ENCODE peak calls at places on chromosomes 5 and 9, in five cellular contexts. Q, F, U, X and S are unnamed samples.

GRCh38 chr5:137733922-137734695 is 1.8 kb downstream of the KLHL3 start:
- DNase-seq in Q (no peak), F (no peak), U (no peak), X (no peak), S (peak)

GRCh38 chr9:116100711-116101111 is 52.9 kb upstream of the PAPPA start:
- DNase-seq in Q (no peak), F (no peak), U (no peak), X (no peak), S (peak)

GRCh38 chr5:39062530-39062929 is 11.7 kb downstream of the RICTOR start:
- DNase-seq in Q (no peak), F (no peak), U (no peak), X (no peak), S (no peak)

GRCh38 chr5:176490291-176490690 is 42.1 kb downstream of the FAF2 start:
- DNase-seq in Q (no peak), F (no peak), U (no peak), X (no peak), S (no peak)

GRCh38 chr5:142627371-142628217 is 58.3 kb downstream of the FGF1 start:
- DNase-seq in Q (no peak), F (no peak), U (no peak), X (no peak), S (no peak)

GRCh38 chr9:12933957-12934356 is 159.1 kb downstream of the LURAP1L start:
- DNase-seq in Q (no peak), F (no peak), U (no peak), X (no peak), S (peak)

GRCh38 chr9:92954078-92954861 is 6.9 kb downstream of the FGD3 start:
- DNase-seq in Q (peak), F (no peak), U (peak), X (no peak), S (peak)

GRCh38 chr9:99824378-99825157 is 2.9 kb downstream of the NR4A3 start:
- DNase-seq in Q (peak), F (peak), U (peak), X (peak), S (peak)

GRCh38 chr5:140240987-140241706 is 61.8 kb downstream of the PFDN1 start:
- DNase-seq in Q (no peak), F (peak), U (peak), X (peak), S (peak)

GRCh38 chr5:128682669-128683068 is 144.6 kb upstream of the FBN2 start:
- DNase-seq in Q (no peak), F (no peak), U (no peak), X (no peak), S (no peak)

GRCh38 chr5:81310402-81311063 is 9.1 kb downstream of the ZCCHC9 start:
- DNase-seq in Q (no peak), F (no peak), U (no peak), X (no peak), S (no peak)

GRCh38 chr9:4175846-4176245 is 124.0 kb downstream of the GLIS3 start:
- DNase-seq in Q (no peak), F (no peak), U (no peak), X (no peak), S (no peak)

GRCh38 chr9:7315746-7316457 is 483.7 kb downstream of the DMAC1 start:
- DNase-seq in Q (no peak), F (no peak), U (no peak), X (no peak), S (peak)

GRCh38 chr9:105054488-105054887 is 126.5 kb upstream of the ABCA1 start:
- DNase-seq in Q (no peak), F (peak), U (no peak), X (peak), S (peak)

GRCh38 chr9:91060520-91061343 is 259.1 kb downstream of the SYK start:
- DNase-seq in Q (no peak), F (peak), U (peak), X (peak), S (peak)

GRCh38 chr5:128154943-128155342 is 71.4 kb downstream of the SLC12A2 start:
- DNase-seq in Q (no peak), F (no peak), U (no peak), X (peak), S (peak)

GRCh38 chr9:92947268-92948031 is at the start of gene FGD3:
- DNase-seq in Q (no peak), F (no peak), U (peak), X (no peak), S (no peak)

GRCh38 chr5:150106669-150107068 is 20.3 kb upstream of the CSF1R start:
- DNase-seq in Q (no peak), F (no peak), U (no peak), X (no peak), S (no peak)

GRCh38 chr5:151432210-151432609 is 15.2 kb upstream of the SLC36A1 start:
- DNase-seq in Q (no peak), F (no peak), U (no peak), X (no peak), S (no peak)

GRCh38 chr9:106862115-106862945 is 636 bp upstream of the ZNF462 start:
- DNase-seq in Q (no peak), F (no peak), U (peak), X (peak), S (peak)

GRCh38 chr9:126664893-126665695 is 51.4 kb downstream of the LMX1B start:
- DNase-seq in Q (no peak), F (no peak), U (no peak), X (no peak), S (no peak)

GRCh38 chr9:35367451-35367850 is 122.5 kb upstream of the RUSC2 start:
- DNase-seq in Q (no peak), F (no peak), U (no peak), X (no peak), S (peak)

GRCh38 chr5:149747141-149747832 is 17.2 kb downstream of the PPARGC1B start:
- DNase-seq in Q (no peak), F (no peak), U (no peak), X (peak), S (no peak)

GRCh38 chr5:180990889-180991257 is 2.2 kb downstream of the BTNL3 start:
- DNase-seq in Q (no peak), F (no peak), U (no peak), X (no peak), S (no peak)

DNA sequence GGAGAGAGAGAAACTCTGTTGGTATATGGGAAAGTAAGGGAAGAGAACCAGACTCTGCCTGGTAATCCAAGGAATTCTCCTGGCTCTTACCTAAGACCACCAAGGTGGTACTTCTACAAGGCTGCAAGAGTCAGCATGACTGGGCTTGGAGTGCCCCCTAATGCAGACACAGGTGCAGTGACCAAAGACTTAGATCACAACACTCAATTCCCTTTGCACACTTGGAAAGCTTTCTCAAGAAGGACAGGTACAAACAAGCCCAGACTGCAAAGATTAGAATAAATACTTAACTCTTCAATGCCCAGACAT is 25.2 kb downstream of the UGT3A2 start:
- DNase-seq in Q (no peak), F (no peak), U (no peak), X (no peak), S (no peak)
- TF ChIP-seq CTCF in Q (no peak), F (no peak), U (no peak), X (no peak), S (no peak)

GRCh38 chr5:44808435-44809214 is at the start of gene MRPS30:
- DNase-seq in Q (peak), F (peak), U (peak), X (peak), S (peak)
- TF ChIP-seq CTCF in Q (no peak), F (no peak), U (peak), X (no peak), S (peak)

GRCh38 chr9:112366591-112366990 is 13.3 kb upstream of the HSDL2 start:
- DNase-seq in Q (no peak), F (no peak), U (no peak), X (no peak), S (no peak)

GRCh38 chr9:112367465-112367864 is 12.4 kb upstream of the HSDL2 start:
- DNase-seq in Q (no peak), F (no peak), U (no peak), X (no peak), S (no peak)

GRCh38 chr9:112360047-112360804 is 19.7 kb upstream of the HSDL2 start:
- DNase-seq in Q (no peak), F (no peak), U (no peak), X (no peak), S (peak)

GRCh38 chr9:112361602-112362001 is 18.3 kb upstream of the HSDL2 start:
- DNase-seq in Q (no peak), F (no peak), U (no peak), X (no peak), S (peak)
- TF ChIP-seq CTCF in Q (peak), F (peak), U (peak), X (peak), S (peak)

GRCh38 chr9:94852373-94852772 is 125.9 kb downstream of the AOPEP start:
- DNase-seq in Q (no peak), F (no peak), U (no peak), X (no peak), S (no peak)
- TF ChIP-seq CTCF in Q (no peak), F (no peak), U (no peak), X (no peak), S (no peak)